ENCODE peak calls at places on chromosomes 7 and 10, in five cellular contexts. N is left ventricle myocardium inferior; X is left lung; C is CD4-positive, alpha-beta T cell; J is uterus. K is an unnamed sample.

GRCh38 chr10:105675333-105675732 is 1034.2 kb downstream of the SORCS3 start:
- DNase-seq in J (no peak), N (no peak), C (no peak), X (no peak), K (no peak)

GRCh38 chr7:36137754-36138153 is 15.3 kb upstream of the EEPD1 start:
- DNase-seq in X (no peak), N (no peak), C (no peak), J (no peak), K (no peak)

GRCh38 chr10:94403823-94404228 is 1.5 kb downstream of the TBC1D12 start:
- DNase-seq in X (no peak), J (no peak), C (no peak), N (no peak), K (no peak)

GRCh38 chr7:90552521-90552920 is 43.6 kb upstream of the CDK14 start:
- DNase-seq in X (no peak), C (no peak), N (no peak), J (no peak), K (no peak)

GRCh38 chr10:49008505-49009202 is 69.0 kb upstream of the LRRC18 start:
- DNase-seq in X (no peak), J (no peak), C (no peak), N (no peak), K (no peak)

GRCh38 chr10:125156196-125156595 is 4.2 kb downstream of the CTBP2 start:
- DNase-seq in N (no peak), C (no peak), J (no peak), X (no peak), K (no peak)

GRCh38 chr10:52383088-52383487 is 69.0 kb downstream of the DKK1 start:
- DNase-seq in J (no peak), X (no peak), C (no peak), N (no peak), K (no peak)

GRCh38 chr7:124171068-124171467 is 138.2 kb upstream of the TMEM229A start:
- DNase-seq in N (peak; percentile 14), J (no peak), C (no peak), X (no peak), K (no peak)

GRCh38 chr10:29245476-29245875 is 43.4 kb upstream of the LYZL1 start:
- DNase-seq in C (no peak), N (no peak), X (no peak), J (no peak), K (no peak)

GRCh38 chr7:41005381-41005901 is 697.4 kb downstream of the INHBA start:
- DNase-seq in C (no peak), X (no peak), N (no peak), J (no peak), K (no peak)

GRCh38 chr7:22333680-22334141 is 23.2 kb downstream of the RAPGEF5 start:
- DNase-seq in X (no peak), J (no peak), C (no peak), N (no peak), K (no peak)

GRCh38 chr10:30115391-30116253 is 56.2 kb upstream of the JCAD start:
- DNase-seq in N (no peak), C (no peak), X (peak; percentile 38), J (no peak), K (no peak)

GRCh38 chr7:20744913-20745587 is 41.6 kb downstream of the SP8 start:
- DNase-seq in X (no peak), C (no peak), N (no peak), J (no peak), K (no peak)

GRCh38 chr10:117439243-117439912 is 64.1 kb upstream of the PDZD8 start:
- DNase-seq in C (no peak), X (no peak), J (peak; percentile 66), N (peak; percentile 53), K (no peak)

GRCh38 chr7:157851501-157852067 is 514.8 kb downstream of the DNAJB6 start:
- DNase-seq in J (no peak), C (peak; percentile 58), N (peak; percentile 67), X (peak; percentile 86), K (peak; percentile 52)

GRCh38 chr10:72175166-72175565 is 40.6 kb upstream of the ANAPC16 start:
- DNase-seq in N (no peak), C (no peak), J (no peak), X (no peak), K (no peak)

GRCh38 chr7:23863209-23863798 is 153.3 kb downstream of the STK31 start:
- DNase-seq in C (no peak), N (no peak), J (no peak), X (no peak), K (no peak)

GRCh38 chr10:110336111-110336721 is 31.5 kb upstream of the SMNDC1 start:
- DNase-seq in X (no peak), J (no peak), C (no peak), N (no peak), K (no peak)

GRCh38 chr10:22670796-22671195 is 43.6 kb downstream of the PIP4K2A start:
- DNase-seq in C (no peak), X (no peak), N (no peak), J (no peak), K (no peak)

GRCh38 chr7:155997431-155998327 is 185.4 kb upstream of the SHH start:
- DNase-seq in C (no peak), J (no peak), N (no peak), X (no peak), K (peak; percentile 82)

GRCh38 chr10:132363921-132364593 is 32.1 kb downstream of the LRRC27 start:
- DNase-seq in C (no peak), J (peak; percentile 8), N (no peak), X (no peak), K (peak; percentile 99)

GRCh38 chr10:103514244-103514643 is 20.7 kb downstream of the NEURL1 start:
- DNase-seq in N (no peak), C (no peak), J (no peak), X (no peak), K (peak; percentile 40)

GRCh38 chr10:35271086-35271834 is 65.0 kb upstream of the CCNY start:
- DNase-seq in X (no peak), C (no peak), N (no peak), J (no peak), K (no peak)

GRCh38 chr7:122311719-122312118 is 7.2 kb upstream of the FEZF1 start:
- DNase-seq in J (no peak), N (no peak), C (no peak), X (no peak), K (no peak)

GRCh38 chr7:27459729-27460048 is 203.0 kb downstream of the HIBADH start:
- DNase-seq in X (no peak), C (no peak), J (no peak), N (no peak), K (no peak)

GRCh38 chr7:90188281-90188680 is 23.3 kb upstream of the STEAP2 start:
- DNase-seq in X (no peak), C (no peak), N (no peak), J (no peak), K (no peak)

GRCh38 chr10:21138769-21139324 is 241.7 kb upstream of the NEBL start:
- DNase-seq in X (no peak), J (no peak), N (no peak), C (no peak), K (no peak)

GRCh38 chr7:85191383-85191782 is 4.5 kb upstream of the SEMA3D start:
- DNase-seq in N (no peak), C (no peak), X (no peak), J (no peak), K (no peak)

GRCh38 chr10:91804126-91804510 is 5.9 kb downstream of the TNKS2 start:
- DNase-seq in C (no peak), N (no peak), X (no peak), J (no peak), K (no peak)

GRCh38 chr7:150444141-150444540 is 6.3 kb upstream of the GIMAP8 start:
- DNase-seq in X (no peak), N (no peak), J (no peak), C (no peak), K (no peak)

GRCh38 chr10:22720667-22721066 is 6.3 kb upstream of the PIP4K2A start:
- DNase-seq in C (no peak), X (no peak), J (no peak), N (no peak), K (no peak)

GRCh38 chr7:101549734-101550133 is 79.4 kb downstream of the MYL10 start:
- DNase-seq in N (no peak), C (no peak), J (peak; percentile 0), X (no peak), K (peak; percentile 44)

GRCh38 chr7:122829962-122830361 is 56.3 kb downstream of the CADPS2 start:
- DNase-seq in N (no peak), X (no peak), C (no peak), J (no peak), K (no peak)

GRCh38 chr7:128886391-128887168 is 23.9 kb downstream of the ATP6V1F start:
- DNase-seq in C (no peak), N (no peak), X (no peak), J (no peak), K (peak; percentile 75)

GRCh38 chr7:152059311-152059710 is 33.8 kb downstream of the GALNT11 start:
- DNase-seq in X (no peak), J (no peak), C (no peak), N (no peak), K (no peak)

GRCh38 chr7:100570954-100571828 is 2.5 kb downstream of the SAP25 start:
- DNase-seq in J (no peak), N (no peak), C (no peak), X (no peak), K (no peak)

DNA sequence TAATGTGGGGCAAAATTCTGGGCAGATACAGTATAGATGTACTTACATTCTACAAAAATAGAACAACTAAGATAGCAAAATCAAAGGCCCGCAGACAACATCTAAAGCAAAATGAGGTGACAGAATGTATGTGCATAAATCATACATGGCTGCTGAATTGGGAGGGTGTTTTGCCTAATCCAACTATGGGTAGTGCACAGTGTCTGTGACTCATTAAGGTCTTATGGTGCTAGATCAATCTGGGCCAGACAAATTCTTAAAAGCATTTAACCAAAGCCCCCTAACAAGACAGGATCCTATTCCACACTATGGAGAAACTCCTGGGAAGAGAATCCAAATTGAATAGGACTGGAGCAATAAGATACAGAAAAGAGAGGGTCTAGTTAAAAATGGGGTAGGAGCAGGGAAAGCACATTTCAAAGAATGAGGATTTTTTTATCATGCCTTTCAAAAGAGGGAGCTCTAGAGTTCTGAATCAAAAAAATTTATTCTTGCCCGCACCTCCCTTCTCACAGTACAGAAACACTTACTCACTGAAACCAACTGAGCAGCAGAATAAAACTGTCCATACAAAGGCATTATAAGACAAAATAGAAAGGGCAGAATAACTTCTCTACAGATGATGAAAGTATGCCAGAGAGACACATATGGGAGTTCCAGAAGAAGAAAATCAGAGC is 181.3 kb downstream of the RNLS start:
- DNase-seq in C (no peak), N (no peak), J (no peak), X (no peak), K (no peak)
- TF ChIP-seq CTCF in C (peak; percentile 32), N (peak; percentile 41), J (peak; percentile 34), X (peak; percentile 19), K (peak; percentile 75)

GRCh38 chr7:42128703-42129102 is 108.3 kb downstream of the GLI3 start:
- DNase-seq in J (no peak), X (no peak), C (no peak), N (no peak), K (no peak)
- TF ChIP-seq CTCF in J (no peak), X (no peak), C (no peak), N (no peak), K (peak; percentile 63)

GRCh38 chr7:95546647-95547046 is 49.7 kb downstream of the PDK4 start:
- DNase-seq in J (no peak), C (no peak), X (no peak), N (no peak), K (no peak)
- TF ChIP-seq CTCF in J (no peak), C (no peak), X (no peak), N (no peak), K (no peak)

GRCh38 chr10:63896992-63897391 is 375.8 kb downstream of the REEP3 start:
- DNase-seq in J (no peak), X (no peak), N (no peak), C (no peak), K (no peak)

GRCh38 chr10:63901916-63902315 is 380.7 kb downstream of the REEP3 start:
- DNase-seq in J (no peak), X (no peak), C (no peak), N (no peak), K (no peak)

GRCh38 chr10:63901228-63901627 is 380.0 kb downstream of the REEP3 start:
- DNase-seq in X (no peak), J (no peak), C (no peak), N (no peak), K (no peak)
- TF ChIP-seq CTCF in X (peak; percentile 14), J (no peak), C (no peak), N (no peak), K (peak; percentile 57)